ENCODE peak calls at places on chromosomes 1 and 21, in six cellular contexts. One of them, this sample, is unnamed.
A peak's percentile ranks its signal among the peaks of the same experiment; 100 is the strongest.

GRCh38 chr1:179369751-179370341 is 4.1 kb downstream of the AXDND1 start:
- DNase-seq in IMR-90: peak; percentile 77
- DNase-seq in neural progenitor cell: peak; percentile 75
- DNase-seq in prostate gland: peak; percentile 41
- DNase-seq in suprapubic skin: no peak
- DNase-seq in BJ: no peak
- DNase-seq in this sample: no peak

GRCh38 chr1:109216662-109217061 is 2.9 kb downstream of the SARS1 start:
- DNase-seq in IMR-90: no peak
- DNase-seq in neural progenitor cell: no peak
- DNase-seq in prostate gland: no peak
- DNase-seq in suprapubic skin: no peak
- DNase-seq in BJ: no peak
- DNase-seq in this sample: no peak

GRCh38 chr1:113542221-113542701 is 151.9 kb downstream of the MAGI3 start:
- DNase-seq in IMR-90: peak; percentile 95
- DNase-seq in neural progenitor cell: no peak
- DNase-seq in prostate gland: no peak
- DNase-seq in suprapubic skin: no peak
- DNase-seq in BJ: no peak
- DNase-seq in this sample: no peak

GRCh38 chr1:111720977-111721670 is 18.1 kb downstream of the INKA2 start:
- DNase-seq in IMR-90: no peak
- DNase-seq in neural progenitor cell: no peak
- DNase-seq in prostate gland: no peak
- DNase-seq in suprapubic skin: no peak
- DNase-seq in BJ: no peak
- DNase-seq in this sample: no peak

GRCh38 chr1:240763771-240764170 is 151.8 kb upstream of the GREM2 start:
- DNase-seq in IMR-90: no peak
- DNase-seq in neural progenitor cell: no peak
- DNase-seq in prostate gland: no peak
- DNase-seq in suprapubic skin: no peak
- DNase-seq in BJ: no peak
- DNase-seq in this sample: no peak

GRCh38 chr1:229624906-229625871 is 733 bp downstream of the TAF5L start:
- DNase-seq in IMR-90: peak; percentile 58
- DNase-seq in neural progenitor cell: peak; percentile 85
- DNase-seq in prostate gland: peak; percentile 32
- DNase-seq in suprapubic skin: no peak
- DNase-seq in BJ: no peak
- DNase-seq in this sample: peak; percentile 16

GRCh38 chr1:92051948-92052347 is 22.2 kb downstream of the EPHX4 start:
- DNase-seq in IMR-90: no peak
- DNase-seq in neural progenitor cell: peak; percentile 49
- DNase-seq in prostate gland: no peak
- DNase-seq in suprapubic skin: no peak
- DNase-seq in BJ: no peak
- DNase-seq in this sample: no peak

GRCh38 chr1:183881387-183882084 is 76.6 kb downstream of the RGL1 start:
- DNase-seq in IMR-90: peak; percentile 86
- DNase-seq in neural progenitor cell: peak; percentile 67
- DNase-seq in prostate gland: peak; percentile 74
- DNase-seq in suprapubic skin: no peak
- DNase-seq in BJ: peak; percentile 11
- DNase-seq in this sample: no peak

GRCh38 chr21:46425566-46425965 is 33.1 kb upstream of the DIP2A start:
- DNase-seq in IMR-90: no peak
- DNase-seq in neural progenitor cell: no peak
- DNase-seq in prostate gland: no peak
- DNase-seq in suprapubic skin: no peak
- DNase-seq in BJ: no peak
- DNase-seq in this sample: peak; percentile 16

GRCh38 chr1:235648954-235649721 is 446 bp downstream of the GNG4 start:
- DNase-seq in IMR-90: peak; percentile 67
- DNase-seq in neural progenitor cell: peak; percentile 91
- DNase-seq in prostate gland: peak; percentile 58
- DNase-seq in suprapubic skin: no peak
- DNase-seq in BJ: no peak
- DNase-seq in this sample: peak; percentile 50

GRCh38 chr1:200784576-200784975 is 45.9 kb downstream of the CAMSAP2 start:
- DNase-seq in IMR-90: peak; percentile 79
- DNase-seq in neural progenitor cell: no peak
- DNase-seq in prostate gland: no peak
- DNase-seq in suprapubic skin: no peak
- DNase-seq in BJ: no peak
- DNase-seq in this sample: no peak

GRCh38 chr1:36369472-36369871 is 16.3 kb downstream of the STK40 start:
- DNase-seq in IMR-90: no peak
- DNase-seq in neural progenitor cell: no peak
- DNase-seq in prostate gland: no peak
- DNase-seq in suprapubic skin: no peak
- DNase-seq in BJ: no peak
- DNase-seq in this sample: no peak

GRCh38 chr1:51329443-51330325 is 678 bp downstream of the TTC39A start:
- DNase-seq in IMR-90: no peak
- DNase-seq in neural progenitor cell: no peak
- DNase-seq in prostate gland: peak; percentile 86
- DNase-seq in suprapubic skin: no peak
- DNase-seq in BJ: no peak
- DNase-seq in this sample: no peak

GRCh38 chr1:245583081-245583480 is 428.3 kb downstream of the KIF26B start:
- DNase-seq in IMR-90: peak; percentile 12
- DNase-seq in neural progenitor cell: no peak
- DNase-seq in prostate gland: no peak
- DNase-seq in suprapubic skin: no peak
- DNase-seq in BJ: no peak
- DNase-seq in this sample: no peak

GRCh38 chr21:38126677-38127271 is 130.0 kb upstream of the KCNJ15 start:
- DNase-seq in IMR-90: peak; percentile 33
- DNase-seq in neural progenitor cell: peak; percentile 80
- DNase-seq in prostate gland: peak; percentile 30
- DNase-seq in suprapubic skin: no peak
- DNase-seq in BJ: no peak
- DNase-seq in this sample: peak; percentile 19

GRCh38 chr1:114594046-114594445 is 12.6 kb upstream of the BCAS2 start:
- DNase-seq in IMR-90: no peak
- DNase-seq in neural progenitor cell: no peak
- DNase-seq in prostate gland: no peak
- DNase-seq in suprapubic skin: no peak
- DNase-seq in BJ: no peak
- DNase-seq in this sample: no peak

GRCh38 chr1:10195570-10195969 is 14.8 kb upstream of the KIF1B start:
- DNase-seq in IMR-90: peak; percentile 66
- DNase-seq in neural progenitor cell: no peak
- DNase-seq in prostate gland: no peak
- DNase-seq in suprapubic skin: no peak
- DNase-seq in BJ: no peak
- DNase-seq in this sample: no peak

GRCh38 chr1:48776400-48777218 is at the start of gene BEND5:
- DNase-seq in IMR-90: peak; percentile 23
- DNase-seq in neural progenitor cell: peak; percentile 91
- DNase-seq in prostate gland: peak; percentile 23
- DNase-seq in suprapubic skin: peak; percentile 87
- DNase-seq in BJ: no peak
- DNase-seq in this sample: peak; percentile 25

GRCh38 chr21:15895142-15896106 is 165.6 kb downstream of the USP25 start:
- DNase-seq in IMR-90: peak; percentile 2
- DNase-seq in neural progenitor cell: no peak
- DNase-seq in prostate gland: no peak
- DNase-seq in suprapubic skin: no peak
- DNase-seq in BJ: no peak
- DNase-seq in this sample: no peak

GRCh38 chr1:4687943-4688342 is 33.5 kb downstream of the AJAP1 start:
- DNase-seq in IMR-90: no peak
- DNase-seq in neural progenitor cell: no peak
- DNase-seq in prostate gland: no peak
- DNase-seq in suprapubic skin: no peak
- DNase-seq in BJ: no peak
- DNase-seq in this sample: no peak

GRCh38 chr1:154591206-154591605 is 16.8 kb downstream of the ADAR start:
- DNase-seq in IMR-90: no peak
- DNase-seq in neural progenitor cell: no peak
- DNase-seq in prostate gland: no peak
- DNase-seq in suprapubic skin: no peak
- DNase-seq in BJ: no peak
- DNase-seq in this sample: no peak

GRCh38 chr21:36784942-36785341 is 86.0 kb downstream of the SIM2 start:
- DNase-seq in IMR-90: no peak
- DNase-seq in neural progenitor cell: peak; percentile 45
- DNase-seq in prostate gland: peak; percentile 32
- DNase-seq in suprapubic skin: no peak
- DNase-seq in BJ: no peak
- DNase-seq in this sample: no peak

GRCh38 chr1:57345916-57346315 is 77.9 kb downstream of the DAB1 start:
- DNase-seq in IMR-90: no peak
- DNase-seq in neural progenitor cell: peak; percentile 19
- DNase-seq in prostate gland: no peak
- DNase-seq in suprapubic skin: no peak
- DNase-seq in BJ: no peak
- DNase-seq in this sample: no peak

GRCh38 chr1:57336793-57337192 is 87.1 kb downstream of the DAB1 start:
- DNase-seq in IMR-90: no peak
- DNase-seq in neural progenitor cell: no peak
- DNase-seq in prostate gland: no peak
- DNase-seq in suprapubic skin: no peak
- DNase-seq in BJ: no peak
- DNase-seq in this sample: no peak

GRCh38 chr1:57337623-57338022 is 86.2 kb downstream of the DAB1 start:
- DNase-seq in IMR-90: no peak
- DNase-seq in neural progenitor cell: no peak
- DNase-seq in prostate gland: no peak
- DNase-seq in suprapubic skin: no peak
- DNase-seq in BJ: no peak
- DNase-seq in this sample: no peak

GRCh38 chr1:57341721-57342120 is 82.1 kb downstream of the DAB1 start:
- DNase-seq in IMR-90: no peak
- DNase-seq in neural progenitor cell: no peak
- DNase-seq in prostate gland: no peak
- DNase-seq in suprapubic skin: no peak
- DNase-seq in BJ: no peak
- DNase-seq in this sample: no peak

GRCh38 chr1:57340361-57341192 is 83.3 kb downstream of the DAB1 start:
- DNase-seq in IMR-90: no peak
- DNase-seq in neural progenitor cell: no peak
- DNase-seq in prostate gland: no peak
- DNase-seq in suprapubic skin: no peak
- DNase-seq in BJ: no peak
- DNase-seq in this sample: no peak
- TF ChIP-seq CTCF in IMR-90: no peak
- TF ChIP-seq CTCF in neural progenitor cell: peak; percentile 18
- TF ChIP-seq CTCF in prostate gland: no peak
- TF ChIP-seq CTCF in suprapubic skin: no peak
- TF ChIP-seq CTCF in BJ: no peak
- TF ChIP-seq CTCF in this sample: no peak

DNA sequence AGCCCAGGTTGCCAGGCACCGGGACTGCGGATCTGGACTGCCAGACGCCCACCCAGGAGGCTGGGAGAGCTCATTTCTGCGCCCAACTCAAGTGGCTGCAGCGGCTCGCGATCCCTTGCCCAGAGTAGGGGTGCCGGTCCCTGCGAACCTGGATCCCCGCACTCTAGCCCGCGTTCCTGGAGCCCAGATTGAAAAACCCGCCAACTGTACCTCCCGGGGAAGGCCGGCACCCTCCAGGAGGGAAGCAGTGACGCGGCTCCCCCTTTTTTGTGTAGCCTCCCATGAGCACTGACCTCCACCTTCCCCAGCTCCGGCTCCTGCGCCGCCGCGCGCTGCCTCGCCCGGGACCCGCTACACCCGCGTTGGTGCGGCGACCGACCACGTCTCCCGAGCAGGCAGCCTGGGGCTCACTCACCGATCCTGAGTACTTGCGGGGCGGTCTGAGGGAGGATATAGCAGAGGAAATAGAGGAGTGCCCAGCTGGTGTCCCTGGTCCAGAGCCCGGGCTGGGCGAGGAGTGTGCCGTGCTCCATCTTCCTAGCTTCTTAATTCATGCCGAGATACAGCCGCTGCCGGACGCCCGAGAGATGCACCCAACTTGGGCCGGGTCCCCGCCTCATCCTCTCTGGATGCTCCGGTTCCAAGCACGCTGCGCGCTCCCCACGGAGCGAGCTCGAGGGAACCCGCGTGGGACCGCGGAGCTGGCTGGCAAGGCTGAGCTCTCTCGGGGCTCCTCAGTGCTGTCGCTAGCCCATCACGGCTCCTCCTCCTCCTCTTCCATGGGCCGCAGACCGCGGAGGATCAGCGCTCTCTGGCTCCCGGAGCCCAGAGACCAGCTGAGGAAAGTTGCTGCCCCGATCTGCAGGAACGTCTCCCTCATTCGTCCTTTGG is 583 bp downstream of the GRIK1 start:
- DNase-seq in IMR-90: no peak
- DNase-seq in neural progenitor cell: peak; percentile 64
- DNase-seq in prostate gland: no peak
- DNase-seq in suprapubic skin: no peak
- DNase-seq in BJ: no peak
- DNase-seq in this sample: no peak
- H3K27me3 ChIP-seq in IMR-90: peaks cover 20% of the 10 kb centered on the region
- H3K27me3 ChIP-seq in neural progenitor cell: peaks cover 92% of the 10 kb centered on the region
- H3K27me3 ChIP-seq in prostate gland: peaks cover 9% of the 10 kb centered on the region
- H3K27me3 ChIP-seq in suprapubic skin: peaks cover 48% of the 10 kb centered on the region
- H3K27me3 ChIP-seq in BJ: peaks cover 14% of the 10 kb centered on the region
- H3K27me3 ChIP-seq in this sample: peaks cover 31% of the 10 kb centered on the region

GRCh38 chr1:234089396-234089795 is 184.9 kb downstream of the SLC35F3 start:
- DNase-seq in IMR-90: no peak
- DNase-seq in neural progenitor cell: peak; percentile 45
- DNase-seq in prostate gland: no peak
- DNase-seq in suprapubic skin: no peak
- DNase-seq in BJ: no peak
- DNase-seq in this sample: no peak
- TF ChIP-seq CTCF in IMR-90: no peak
- TF ChIP-seq CTCF in neural progenitor cell: peak; percentile 57
- TF ChIP-seq CTCF in prostate gland: no peak
- TF ChIP-seq CTCF in suprapubic skin: no peak
- TF ChIP-seq CTCF in BJ: no peak
- TF ChIP-seq CTCF in this sample: no peak

DNA sequence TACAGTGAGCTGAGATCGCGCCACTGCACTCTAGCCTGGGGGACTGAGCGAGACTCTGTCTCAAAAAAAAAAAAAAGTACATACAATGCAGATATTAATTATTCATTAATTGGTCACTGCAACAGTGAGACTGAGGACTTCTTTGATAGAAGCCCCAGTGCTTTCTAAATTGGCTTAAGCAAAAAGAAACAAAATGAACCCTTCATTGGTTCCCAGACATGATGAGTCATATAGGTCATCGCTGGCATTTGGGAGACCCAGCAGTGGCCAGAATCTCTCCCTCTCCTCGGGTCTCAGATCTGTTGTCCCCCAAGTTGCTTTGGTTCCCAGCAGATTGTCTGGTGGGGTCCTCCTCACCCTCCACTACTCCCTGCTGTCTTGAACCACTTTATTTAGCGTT is 144.9 kb downstream of the KAZN start:
- DNase-seq in IMR-90: no peak
- DNase-seq in neural progenitor cell: no peak
- DNase-seq in prostate gland: no peak
- DNase-seq in suprapubic skin: no peak
- DNase-seq in BJ: no peak
- DNase-seq in this sample: no peak
- H3K27me3 ChIP-seq in IMR-90: no peaks in the 10 kb centered on the region
- H3K27me3 ChIP-seq in neural progenitor cell: no peaks in the 10 kb centered on the region
- H3K27me3 ChIP-seq in prostate gland: peaks cover 4% of the 10 kb centered on the region
- H3K27me3 ChIP-seq in suprapubic skin: peaks cover 9% of the 10 kb centered on the region
- H3K27me3 ChIP-seq in BJ: no peaks in the 10 kb centered on the region
- H3K27me3 ChIP-seq in this sample: peaks cover 31% of the 10 kb centered on the region